ENCODE peak calls at places on chromosomes 11 and 22, in five cellular contexts. One of them, this sample, is unnamed.

GRCh38 chr11:132142554-132142953 is 772.1 kb downstream of the NTM start:
- DNase-seq in GM13976: no peak
- DNase-seq in pancreas: no peak
- DNase-seq in lung: no peak
- DNase-seq in psoas muscle: no peak
- DNase-seq in this sample: no peak

GRCh38 chr22:37293172-37293571 is 10.9 kb downstream of the CYTH4 start:
- DNase-seq in GM13976: no peak
- DNase-seq in pancreas: no peak
- DNase-seq in lung: no peak
- DNase-seq in psoas muscle: no peak
- DNase-seq in this sample: no peak

GRCh38 chr11:104462346-104462745 is 298.4 kb upstream of the PDGFD start:
- DNase-seq in GM13976: no peak
- DNase-seq in pancreas: no peak
- DNase-seq in lung: no peak
- DNase-seq in psoas muscle: peak; percentile 9
- DNase-seq in this sample: no peak

GRCh38 chr22:20131856-20132685 is 467 bp downstream of the ZDHHC8 start:
- DNase-seq in GM13976: no peak
- DNase-seq in pancreas: peak; percentile 69
- DNase-seq in lung: peak; percentile 56
- DNase-seq in psoas muscle: peak; percentile 64
- DNase-seq in this sample: no peak

GRCh38 chr22:44357962-44358553 is 45.3 kb upstream of the SHISAL1 start:
- DNase-seq in GM13976: no peak
- DNase-seq in pancreas: no peak
- DNase-seq in lung: no peak
- DNase-seq in psoas muscle: no peak
- DNase-seq in this sample: no peak

GRCh38 chr11:130449996-130450419 is 1.6 kb downstream of the ADAMTS15 start:
- DNase-seq in GM13976: no peak
- DNase-seq in pancreas: peak; percentile 41
- DNase-seq in lung: peak; percentile 77
- DNase-seq in psoas muscle: peak; percentile 82
- DNase-seq in this sample: peak; percentile 89

GRCh38 chr22:40524392-40525249 is 111.9 kb downstream of the MRTFA start:
- DNase-seq in GM13976: no peak
- DNase-seq in pancreas: no peak
- DNase-seq in lung: no peak
- DNase-seq in psoas muscle: no peak
- DNase-seq in this sample: no peak

GRCh38 chr11:43381802-43382201 is 23.1 kb downstream of the TTC17 start:
- DNase-seq in GM13976: no peak
- DNase-seq in pancreas: no peak
- DNase-seq in lung: no peak
- DNase-seq in psoas muscle: no peak
- DNase-seq in this sample: no peak

GRCh38 chr11:111331711-111332479 is 33.5 kb downstream of the POU2AF3 start:
- DNase-seq in GM13976: no peak
- DNase-seq in pancreas: no peak
- DNase-seq in lung: no peak
- DNase-seq in psoas muscle: no peak
- DNase-seq in this sample: no peak

GRCh38 chr22:42680648-42681047 is 31.5 kb upstream of the CYB5R3 start:
- DNase-seq in GM13976: no peak
- DNase-seq in pancreas: no peak
- DNase-seq in lung: no peak
- DNase-seq in psoas muscle: peak; percentile 50
- DNase-seq in this sample: no peak

GRCh38 chr22:29268511-29269229 is 602 bp downstream of the EWSR1 start:
- DNase-seq in GM13976: peak; percentile 59
- DNase-seq in pancreas: peak; percentile 80
- DNase-seq in lung: peak; percentile 61
- DNase-seq in psoas muscle: peak; percentile 81
- DNase-seq in this sample: peak; percentile 87

GRCh38 chr22:45995405-45996101 is 18.6 kb upstream of the WNT7B start:
- DNase-seq in GM13976: no peak
- DNase-seq in pancreas: peak; percentile 41
- DNase-seq in lung: no peak
- DNase-seq in psoas muscle: peak; percentile 18
- DNase-seq in this sample: no peak

GRCh38 chr22:48310740-48311139 is 1516.9 kb downstream of the BRD1 start:
- DNase-seq in GM13976: no peak
- DNase-seq in pancreas: no peak
- DNase-seq in lung: no peak
- DNase-seq in psoas muscle: no peak
- DNase-seq in this sample: no peak

GRCh38 chr11:34162507-34162848 is 57.0 kb downstream of the NAT10 start:
- DNase-seq in GM13976: no peak
- DNase-seq in pancreas: no peak
- DNase-seq in lung: no peak
- DNase-seq in psoas muscle: no peak
- DNase-seq in this sample: no peak

GRCh38 chr22:41311487-41311886 is 10.2 kb downstream of the ZC3H7B start:
- DNase-seq in GM13976: no peak
- DNase-seq in pancreas: no peak
- DNase-seq in lung: no peak
- DNase-seq in psoas muscle: no peak
- DNase-seq in this sample: no peak

GRCh38 chr22:41780714-41781507 is 19.6 kb upstream of the CCDC134 start:
- DNase-seq in GM13976: peak; percentile 88
- DNase-seq in pancreas: no peak
- DNase-seq in lung: peak; percentile 70
- DNase-seq in psoas muscle: peak; percentile 56
- DNase-seq in this sample: no peak

GRCh38 chr22:30947163-30947820 is 21.3 kb downstream of the MORC2 start:
- DNase-seq in GM13976: no peak
- DNase-seq in pancreas: no peak
- DNase-seq in lung: no peak
- DNase-seq in psoas muscle: no peak
- DNase-seq in this sample: peak; percentile 51
- TF ChIP-seq CTCF in GM13976: no peak
- TF ChIP-seq CTCF in pancreas: no peak
- TF ChIP-seq CTCF in lung: no peak
- TF ChIP-seq CTCF in psoas muscle: no peak
- TF ChIP-seq CTCF in this sample: no peak

DNA sequence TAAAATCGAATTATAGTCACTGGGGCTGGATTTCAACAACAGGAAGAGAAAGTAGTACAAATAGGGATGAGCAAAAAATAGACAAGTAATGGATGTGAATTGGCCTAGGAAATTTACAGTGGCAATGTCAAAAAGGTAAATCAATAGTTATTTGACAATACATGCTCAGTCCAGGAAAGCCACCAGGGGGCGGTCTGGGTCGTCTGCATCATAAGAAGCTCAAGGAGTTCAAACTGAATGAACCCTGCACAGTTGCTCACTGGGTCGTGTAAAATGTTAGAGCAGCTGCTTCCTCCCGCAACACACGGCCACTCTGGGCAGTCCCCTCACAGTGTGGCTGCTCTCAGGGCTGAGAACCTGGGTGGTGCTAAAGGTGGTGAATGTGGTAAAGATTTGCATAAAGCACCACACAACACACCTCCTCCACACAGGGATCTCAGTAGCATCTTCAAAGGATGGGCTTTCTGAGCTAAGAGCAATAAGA is 85.9 kb downstream of the ZNF280B start:
- DNase-seq in GM13976: peak; percentile 84
- DNase-seq in pancreas: peak; percentile 61
- DNase-seq in lung: peak; percentile 46
- DNase-seq in psoas muscle: peak; percentile 46
- DNase-seq in this sample: no peak
- TF ChIP-seq CTCF in GM13976: peak; percentile 79
- TF ChIP-seq CTCF in pancreas: peak; percentile 52
- TF ChIP-seq CTCF in lung: peak; percentile 29
- TF ChIP-seq CTCF in psoas muscle: peak; percentile 46
- TF ChIP-seq CTCF in this sample: peak; percentile 74

GRCh38 chr11:70048279-70049024 is 29.7 kb upstream of the ANO1 start:
- DNase-seq in GM13976: no peak
- DNase-seq in pancreas: no peak
- DNase-seq in lung: no peak
- DNase-seq in psoas muscle: no peak
- DNase-seq in this sample: peak; percentile 63
- TF ChIP-seq CTCF in GM13976: no peak
- TF ChIP-seq CTCF in pancreas: no peak
- TF ChIP-seq CTCF in lung: no peak
- TF ChIP-seq CTCF in psoas muscle: no peak
- TF ChIP-seq CTCF in this sample: peak; percentile 35

GRCh38 chr22:18987765-18988164 is 51.7 kb upstream of the PRODH start:
- DNase-seq in GM13976: peak; percentile 45
- DNase-seq in pancreas: peak; percentile 46
- DNase-seq in lung: no peak
- DNase-seq in psoas muscle: no peak
- DNase-seq in this sample: no peak
- TF ChIP-seq CTCF in GM13976: no peak
- TF ChIP-seq CTCF in pancreas: no peak
- TF ChIP-seq CTCF in lung: no peak
- TF ChIP-seq CTCF in psoas muscle: peak; percentile 14
- TF ChIP-seq CTCF in this sample: no peak

GRCh38 chr11:65931773-65932557 is 12.7 kb downstream of the DRAP1 start:
- DNase-seq in GM13976: no peak
- DNase-seq in pancreas: no peak
- DNase-seq in lung: no peak
- DNase-seq in psoas muscle: no peak
- DNase-seq in this sample: no peak

GRCh38 chr11:65928667-65929066 is 9.4 kb downstream of the DRAP1 start:
- DNase-seq in GM13976: no peak
- DNase-seq in pancreas: no peak
- DNase-seq in lung: no peak
- DNase-seq in psoas muscle: no peak
- DNase-seq in this sample: no peak

GRCh38 chr11:65927904-65928397 is 8.7 kb downstream of the DRAP1 start:
- DNase-seq in GM13976: peak; percentile 91
- DNase-seq in pancreas: no peak
- DNase-seq in lung: peak; percentile 39
- DNase-seq in psoas muscle: no peak
- DNase-seq in this sample: no peak

GRCh38 chr11:65934014-65934413 is 11.3 kb upstream of the TSGA10IP start:
- DNase-seq in GM13976: no peak
- DNase-seq in pancreas: no peak
- DNase-seq in lung: no peak
- DNase-seq in psoas muscle: no peak
- DNase-seq in this sample: no peak

DNA sequence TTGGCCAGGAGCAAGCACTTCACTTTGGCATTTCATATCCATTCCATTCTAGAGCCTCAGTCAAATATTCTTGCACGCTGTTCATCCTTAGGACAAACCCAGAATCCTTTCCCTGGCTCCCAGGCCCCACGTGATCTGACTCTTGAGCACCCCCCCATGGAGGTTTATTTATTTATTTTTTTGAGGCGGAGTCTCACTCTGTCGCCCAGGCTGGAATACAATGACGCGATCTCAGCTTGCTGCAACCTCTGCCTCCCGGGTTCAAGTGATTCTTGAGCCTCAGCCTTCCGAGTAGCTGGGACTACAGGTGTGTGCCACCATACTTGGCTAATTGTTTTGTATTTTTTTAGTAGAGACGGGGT is 12.7 kb upstream of the TSGA10IP start:
- DNase-seq in GM13976: no peak
- DNase-seq in pancreas: no peak
- DNase-seq in lung: no peak
- DNase-seq in psoas muscle: no peak
- DNase-seq in this sample: no peak
- TF ChIP-seq CTCF in GM13976: no peak
- TF ChIP-seq CTCF in pancreas: no peak
- TF ChIP-seq CTCF in lung: no peak
- TF ChIP-seq CTCF in psoas muscle: no peak
- TF ChIP-seq CTCF in this sample: no peak

GRCh38 chr22:50251472-50252054 is 498 bp upstream of the HDAC10 start:
- DNase-seq in GM13976: no peak
- DNase-seq in pancreas: no peak
- DNase-seq in lung: no peak
- DNase-seq in psoas muscle: no peak
- DNase-seq in this sample: no peak

GRCh38 chr22:50250555-50251471 is at the start of gene HDAC10:
- DNase-seq in GM13976: peak; percentile 95
- DNase-seq in pancreas: peak; percentile 85
- DNase-seq in lung: peak; percentile 81
- DNase-seq in psoas muscle: peak; percentile 80
- DNase-seq in this sample: peak; percentile 92

GRCh38 chr22:50253046-50253580 is 2.0 kb upstream of the HDAC10 start:
- DNase-seq in GM13976: no peak
- DNase-seq in pancreas: no peak
- DNase-seq in lung: no peak
- DNase-seq in psoas muscle: no peak
- DNase-seq in this sample: no peak

GRCh38 chr22:50253941-50254340 is 2.9 kb upstream of the HDAC10 start:
- DNase-seq in GM13976: no peak
- DNase-seq in pancreas: no peak
- DNase-seq in lung: no peak
- DNase-seq in psoas muscle: no peak
- DNase-seq in this sample: no peak

GRCh38 chr22:50252081-50253045 is 1.3 kb upstream of the HDAC10 start:
- DNase-seq in GM13976: peak; percentile 79
- DNase-seq in pancreas: peak; percentile 79
- DNase-seq in lung: peak; percentile 74
- DNase-seq in psoas muscle: peak; percentile 76
- DNase-seq in this sample: no peak
- TF ChIP-seq CTCF in GM13976: peak; percentile 72
- TF ChIP-seq CTCF in pancreas: peak; percentile 41
- TF ChIP-seq CTCF in lung: peak; percentile 66
- TF ChIP-seq CTCF in psoas muscle: peak; percentile 67
- TF ChIP-seq CTCF in this sample: peak; percentile 77

DNA sequence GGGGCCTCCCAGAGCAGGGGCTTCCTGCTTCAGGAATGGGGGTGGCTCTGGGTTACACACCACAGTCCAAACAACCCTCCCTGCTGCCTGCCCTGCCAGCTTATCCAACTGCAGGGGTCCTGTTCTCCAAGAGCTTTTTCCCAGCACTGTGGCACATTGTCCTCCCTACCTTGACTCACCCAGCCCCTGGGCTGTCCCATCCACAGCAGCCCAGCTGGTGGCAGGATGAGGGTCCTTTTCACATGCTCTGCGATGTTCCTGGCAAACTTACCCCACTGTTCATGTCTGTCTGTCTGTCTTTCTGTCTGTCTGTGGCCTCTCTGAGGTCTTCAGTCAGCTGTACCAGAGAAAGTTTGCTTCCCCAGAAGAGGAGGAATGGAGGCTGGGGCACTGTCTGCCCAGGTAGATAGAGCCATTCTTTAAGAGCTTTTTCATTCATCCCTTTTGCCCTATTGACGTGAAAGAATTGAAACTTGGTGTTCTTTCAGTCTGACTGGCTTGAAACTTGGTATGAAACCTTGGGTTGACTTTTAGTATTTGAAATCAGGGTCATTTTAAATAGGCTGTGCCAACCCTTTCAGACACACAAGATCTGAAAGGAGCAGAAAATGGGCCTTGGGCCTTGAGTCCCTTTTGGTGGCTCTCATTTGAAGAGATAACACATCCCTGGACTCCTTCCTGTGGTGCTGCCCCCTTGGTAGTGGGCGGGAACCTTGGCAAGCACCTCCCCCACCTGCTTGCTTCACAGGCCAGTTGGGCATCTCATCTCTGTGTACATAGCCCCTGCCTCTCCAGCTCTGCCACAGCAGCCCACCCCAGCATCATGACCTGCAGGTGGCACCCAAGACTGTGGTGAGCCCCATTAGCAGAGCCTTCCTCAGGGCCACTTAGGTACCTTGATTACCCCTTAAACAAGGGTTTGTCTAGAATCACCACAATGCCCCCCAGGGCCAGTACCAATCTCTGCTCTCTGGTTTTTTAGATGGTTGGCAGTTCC is 74.6 kb upstream of the SUSD2 start:
- DNase-seq in GM13976: peak; percentile 45
- DNase-seq in pancreas: no peak
- DNase-seq in lung: no peak
- DNase-seq in psoas muscle: no peak
- DNase-seq in this sample: no peak
- TF ChIP-seq CTCF in GM13976: no peak
- TF ChIP-seq CTCF in pancreas: no peak
- TF ChIP-seq CTCF in lung: peak; percentile 16
- TF ChIP-seq CTCF in psoas muscle: peak; percentile 26
- TF ChIP-seq CTCF in this sample: peak; percentile 46